ENCODE peak calls at places on chromosomes 7 and 10, in seven cellular contexts. E is BJ; Y is CD8-positive, alpha-beta T cell; L is fibroblast of pulmonary artery; O is lower lobe of right lung; S is right cardiac atrium; T is esophagus squamous epithelium. P is an unnamed sample.

GRCh38 chr10:10519674-10520073 is 498.0 kb upstream of the CELF2 start:
- DNase-seq in Y (no peak), L (no peak), S (no peak), E (no peak), O (no peak), T (no peak), P (no peak)

GRCh38 chr7:70392282-70392681 is 739.7 kb upstream of the GALNT17 start:
- DNase-seq in E (no peak), L (peak), T (no peak), Y (no peak), S (no peak), O (no peak), P (peak)

GRCh38 chr7:151415375-151416112 is 5.7 kb upstream of the WDR86 start:
- DNase-seq in O (no peak), S (no peak), E (no peak), T (no peak), Y (no peak), L (peak), P (no peak)

GRCh38 chr10:29688230-29688634 is 53.5 kb upstream of the SVIL start:
- DNase-seq in E (no peak), T (no peak), Y (no peak), S (no peak), L (peak), O (no peak), P (peak)

GRCh38 chr7:116224492-116225098 is 14.3 kb downstream of the TES start:
- DNase-seq in L (no peak), T (no peak), S (no peak), E (no peak), Y (no peak), O (no peak), P (no peak)

GRCh38 chr7:107446531-107446930 is 23.3 kb upstream of the GPR22 start:
- DNase-seq in T (no peak), L (peak), Y (no peak), O (no peak), S (no peak), E (no peak), P (peak)

GRCh38 chr7:2048006-2048405 is 184.7 kb downstream of the MAD1L1 start:
- DNase-seq in S (no peak), Y (no peak), L (no peak), T (no peak), O (peak), E (no peak), P (no peak)

GRCh38 chr7:135976312-135977019 is 693 bp downstream of the MTPN start:
- DNase-seq in L (no peak), S (no peak), Y (no peak), T (no peak), E (no peak), O (no peak), P (no peak)

GRCh38 chr7:155514296-155514695 is 32.1 kb downstream of the CNPY1 start:
- DNase-seq in O (no peak), S (no peak), Y (no peak), E (no peak), L (no peak), T (no peak), P (no peak)

GRCh38 chr7:21617916-21618390 is 75.1 kb downstream of the DNAH11 start:
- DNase-seq in E (peak), Y (no peak), T (no peak), L (peak), O (peak), S (peak), P (peak)

GRCh38 chr7:122014697-122015096 is 129.4 kb downstream of the AASS start:
- DNase-seq in L (peak), Y (no peak), S (no peak), T (no peak), E (no peak), O (no peak), P (no peak)

GRCh38 chr7:158933468-158934139 is 77.2 kb downstream of the DYNC2I1 start:
- DNase-seq in S (no peak), L (no peak), E (no peak), T (no peak), Y (no peak), O (no peak), P (no peak)

GRCh38 chr7:24778543-24779282 is 21.4 kb upstream of the GSDME start:
- DNase-seq in S (peak), Y (no peak), L (peak), T (no peak), E (peak), O (peak), P (peak)

GRCh38 chr7:30705596-30705995 is 23.3 kb upstream of the CRHR2 start:
- DNase-seq in E (no peak), O (no peak), Y (no peak), T (no peak), L (no peak), S (no peak), P (no peak)

DNA sequence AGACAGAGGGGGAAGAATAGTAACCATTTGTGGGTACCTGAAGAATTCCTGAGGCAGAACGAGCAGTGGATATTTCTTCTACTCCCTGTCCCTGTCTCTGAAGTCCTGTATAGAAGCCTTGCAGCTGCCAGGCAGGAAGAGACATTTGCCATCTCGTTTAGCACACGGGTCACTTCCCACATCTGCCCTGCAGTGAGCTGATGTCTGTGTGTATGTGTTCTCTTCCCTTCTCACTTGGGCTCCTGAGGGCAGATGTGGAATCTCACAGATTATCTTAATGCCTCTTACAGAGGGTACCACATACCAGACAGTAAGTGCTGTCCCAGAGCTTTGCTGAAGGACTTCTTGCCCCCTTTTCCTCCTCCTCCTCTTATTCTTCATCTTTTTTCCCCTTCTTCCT is 14.1 kb upstream of the TRPV6 start:
- DNase-seq in O (no peak), L (no peak), Y (no peak), T (no peak), S (no peak), E (no peak), P (no peak)
- H3K4me3 ChIP-seq in O (no peak), L (no peak), Y (no peak), T (no peak), S (no peak), E (no peak), P (no peak)

DNA sequence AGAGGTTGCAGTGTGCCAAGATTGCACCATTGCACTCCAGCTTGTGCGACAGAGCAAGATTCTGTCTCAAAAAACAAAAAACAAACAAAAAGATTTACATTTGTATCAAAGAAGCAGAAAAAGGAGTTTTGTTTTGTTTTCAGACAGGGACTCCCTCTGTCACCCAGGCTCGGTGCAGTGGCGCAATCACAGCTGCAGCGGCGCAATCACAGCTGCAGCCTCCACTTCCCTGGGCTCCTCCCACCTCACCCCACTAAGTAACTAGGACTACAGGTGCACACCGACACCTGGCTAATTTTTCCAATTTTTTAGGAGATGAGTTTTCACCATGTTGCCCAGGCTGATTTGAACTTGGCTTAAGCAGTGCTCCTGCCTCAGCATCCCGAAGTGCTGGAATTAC is 1.8 kb downstream of the ARMC10 start:
- DNase-seq in S (no peak), T (no peak), Y (no peak), E (no peak), O (peak), L (peak), P (no peak)
- H3K4me3 ChIP-seq in S (no peak), T (no peak), Y (no peak), E (no peak), O (no peak), L (no peak), P (no peak)

GRCh38 chr7:37007319-37007718 is 283.0 kb upstream of the AOAH start:
- DNase-seq in T (no peak), O (no peak), S (no peak), E (no peak), Y (no peak), L (no peak), P (no peak)

GRCh38 chr7:37009282-37009681 is 285.0 kb upstream of the AOAH start:
- DNase-seq in L (no peak), O (no peak), S (no peak), E (no peak), T (no peak), Y (no peak), P (no peak)

GRCh38 chr7:37006764-37007163 is 282.5 kb upstream of the AOAH start:
- DNase-seq in L (no peak), Y (no peak), O (no peak), T (no peak), E (no peak), S (no peak), P (no peak)

GRCh38 chr7:37011151-37011890 is 287.0 kb upstream of the AOAH start:
- DNase-seq in T (no peak), O (no peak), E (no peak), L (no peak), S (no peak), Y (no peak), P (no peak)

GRCh38 chr7:37007731-37008130 is 283.4 kb upstream of the AOAH start:
- DNase-seq in E (no peak), O (no peak), S (no peak), L (no peak), T (no peak), Y (no peak), P (no peak)
- H3K4me3 ChIP-seq in E (no peak), O (no peak), S (no peak), L (no peak), T (no peak), Y (no peak), P (no peak)

GRCh38 chr10:122127943-122128342 is 139.0 kb downstream of the TACC2 start:
- DNase-seq in T (no peak), E (no peak), Y (no peak), O (no peak), L (no peak), S (no peak), P (no peak)
- H3K4me3 ChIP-seq in T (peak), E (no peak), Y (no peak), O (peak), L (peak), S (peak), P (peak)